ENCODE peak calls at places on chromosomes 7 and 10, in nine cellular contexts. S is ureter; T is ovary; P is activated gamma-delta T cell treated with Interleukin-2 at 50 U/mL for 16 hours; V is fibroblast of lung; O is stimulated activated CD4-positive, alpha-beta T cell treated with anti-CD3 and anti-CD28 coated beads, Interleukin-12 subunit alpha, Interleukin-12 subunit beta, amount 100 ng/mL, for 4 hours; H is NCI-H1436; A is AG20443; J is sciatic nerve. C is an unnamed sample.

GRCh38 chr10:132546567-132547420 is 9.2 kb downstream of the INPP5A start:
- DNase-seq in S (no peak), P (peak), T (peak), V (no peak), H (no peak), J (peak), O (no peak), A (no peak), C (no peak)

GRCh38 chr7:89334785-89335184 is 539.2 kb upstream of the TEX47 start:
- DNase-seq in O (no peak), H (no peak), V (no peak), S (no peak), T (no peak), P (no peak), J (no peak), A (no peak), C (no peak)

GRCh38 chr10:62306663-62307062 is 38.0 kb upstream of the RTKN2 start:
- DNase-seq in S (no peak), O (no peak), V (no peak), H (no peak), A (no peak), T (no peak), J (no peak), P (no peak), C (no peak)

GRCh38 chr10:29987471-29987870 is 71.9 kb downstream of the JCAD start:
- DNase-seq in H (no peak), T (no peak), O (no peak), V (peak), P (no peak), A (no peak), S (no peak), J (no peak), C (no peak)

GRCh38 chr10:120950103-120950561 is 99.0 kb downstream of the WDR11 start:
- DNase-seq in T (no peak), S (no peak), H (no peak), P (no peak), J (no peak), V (peak), O (no peak), A (peak), C (no peak)

GRCh38 chr7:91979590-91979989 is 38.9 kb downstream of the AKAP9 start:
- DNase-seq in O (no peak), T (no peak), A (no peak), V (no peak), S (no peak), H (no peak), J (no peak), P (no peak), C (no peak)

GRCh38 chr10:132648072-132648855 is 110.7 kb downstream of the INPP5A start:
- DNase-seq in S (no peak), T (peak), A (no peak), J (peak), H (no peak), O (no peak), P (no peak), V (no peak), C (no peak)

GRCh38 chr10:118584181-118584954 is 11.1 kb downstream of the PRLHR start:
- DNase-seq in O (no peak), V (peak), S (no peak), A (peak), J (no peak), T (no peak), H (no peak), P (no peak), C (no peak)

GRCh38 chr10:87767253-87767652 is 50.8 kb downstream of the ATAD1 start:
- DNase-seq in V (no peak), A (no peak), S (no peak), O (no peak), P (no peak), J (no peak), H (no peak), T (no peak), C (no peak)

GRCh38 chr10:37057280-37057679 is 68.1 kb upstream of the ANKRD30A start:
- DNase-seq in O (no peak), J (no peak), A (no peak), V (no peak), T (no peak), H (no peak), P (no peak), S (no peak), C (no peak)

GRCh38 chr10:49359349-49360231 is 36.3 kb downstream of the DRGX start:
- DNase-seq in H (no peak), V (peak), J (peak), O (no peak), S (no peak), A (no peak), T (no peak), P (no peak), C (no peak)

GRCh38 chr7:49660170-49660783 is 113.2 kb upstream of the VWC2 start:
- DNase-seq in O (no peak), A (no peak), T (no peak), P (no peak), H (no peak), V (no peak), S (no peak), J (no peak), C (no peak)

GRCh38 chr10:42973870-42974692 is 102.8 kb upstream of the RET start:
- DNase-seq in V (no peak), A (no peak), O (no peak), P (no peak), J (peak), H (no peak), T (no peak), S (peak), C (peak)

GRCh38 chr10:122331615-122332446 is 42.7 kb upstream of the PLEKHA1 start:
- DNase-seq in V (no peak), S (no peak), O (no peak), P (no peak), J (no peak), H (no peak), T (no peak), A (no peak), C (no peak)